ENCODE peak calls at places on chromosomes 11 and 22, in five cellular contexts. M is NB4, X is H1, D is A549, U is HCT116. C is an unnamed sample.

GRCh38 chr11:9260182-9261146 is 4.7 kb downstream of the DENND5A start:
- DNase-seq in M (no peak), X (no peak), D (no peak), U (no peak), C (no peak)

GRCh38 chr11:102256251-102256650 is 61.0 kb upstream of the BIRC3 start:
- DNase-seq in M (no peak), X (no peak), D (no peak), U (no peak), C (no peak)

GRCh38 chr11:72609045-72609444 is 65.2 kb downstream of the PDE2A start:
- DNase-seq in M (peak; percentile 70), X (no peak), D (peak; percentile 36), U (no peak), C (peak; percentile 21)

GRCh38 chr11:551596-551995 is 8.9 kb downstream of the LMNTD2 start:
- DNase-seq in M (no peak), X (no peak), D (no peak), U (no peak), C (no peak)

GRCh38 chr11:1598816-1599215 is 722 bp upstream of the KRTAP5-2 start:
- DNase-seq in M (no peak), X (no peak), D (no peak), U (no peak), C (no peak)

GRCh38 chr11:4181780-4182721 is 87.5 kb downstream of the RRM1 start:
- DNase-seq in M (peak; percentile 74), X (peak; percentile 75), D (peak; percentile 78), U (peak; percentile 57), C (peak; percentile 54)

GRCh38 chr22:44351685-44352377 is 39.1 kb upstream of the SHISAL1 start:
- DNase-seq in M (peak; percentile 21), X (no peak), D (peak; percentile 46), U (no peak), C (peak; percentile 23)

GRCh38 chr11:61580292-61580888 is 486 bp downstream of the SYT7 start:
- DNase-seq in M (no peak), X (peak; percentile 71), D (no peak), U (no peak), C (no peak)

GRCh38 chr11:84720706-84721402 is 906.3 kb downstream of the DLG2 start:
- DNase-seq in M (peak; percentile 7), X (peak; percentile 77), D (no peak), U (no peak), C (no peak)

GRCh38 chr11:68043349-68044144 is 4.7 kb downstream of the TCIRG1 start:
- DNase-seq in M (peak; percentile 96), X (no peak), D (peak; percentile 53), U (no peak), C (no peak)

GRCh38 chr22:17945851-17946690 is 78.3 kb downstream of the MICAL3 start:
- DNase-seq in M (no peak), X (no peak), D (no peak), U (no peak), C (no peak)

GRCh38 chr22:37202001-37202555 is 10.2 kb downstream of the SSTR3 start:
- DNase-seq in M (no peak), X (no peak), D (no peak), U (no peak), C (no peak)

GRCh38 chr22:37752189-37753061 is 55.3 kb upstream of the GCAT start:
- DNase-seq in M (no peak), X (no peak), D (peak; percentile 94), U (peak; percentile 92), C (peak; percentile 90)

GRCh38 chr11:72144807-72145565 is 9.5 kb downstream of the FOLR3 start:
- DNase-seq in M (no peak), X (no peak), D (peak; percentile 48), U (no peak), C (no peak)

GRCh38 chr11:66281001-66281400 is 3.0 kb downstream of the CNIH2 start:
- DNase-seq in M (no peak), X (no peak), D (no peak), U (no peak), C (no peak)

GRCh38 chr11:111456086-111456858 is 55.9 kb downstream of the BTG4 start:
- DNase-seq in M (no peak), X (no peak), D (no peak), U (no peak), C (no peak)

GRCh38 chr22:38110863-38111852 is 674 bp upstream of the BAIAP2L2 start:
- DNase-seq in M (no peak), X (no peak), D (peak; percentile 74), U (no peak), C (no peak)

GRCh38 chr11:122099345-122100045 is 16.5 kb downstream of the BLID start:
- DNase-seq in M (no peak), X (no peak), D (no peak), U (no peak), C (peak; percentile 73)

GRCh38 chr11:73330569-73331093 is 22.6 kb downstream of the ARHGEF17 start:
- DNase-seq in M (no peak), X (no peak), D (peak; percentile 53), U (no peak), C (peak; percentile 48)

GRCh38 chr11:101470414-101470813 is 113.4 kb downstream of the TRPC6 start:
- DNase-seq in M (no peak), X (no peak), D (no peak), U (no peak), C (no peak)

GRCh38 chr22:47127441-47127871 is 365.0 kb downstream of the TBC1D22A start:
- DNase-seq in M (no peak), X (no peak), D (no peak), U (no peak), C (no peak)

GRCh38 chr11:68215087-68215445 is 2.0 kb upstream of the KMT5B start:
- DNase-seq in M (peak; percentile 67), X (no peak), D (no peak), U (no peak), C (no peak)

GRCh38 chr22:41367039-41367679 is 14.6 kb upstream of the TEF start:
- DNase-seq in M (peak; percentile 80), X (peak; percentile 66), D (peak; percentile 57), U (peak; percentile 71), C (peak; percentile 96)

DNA sequence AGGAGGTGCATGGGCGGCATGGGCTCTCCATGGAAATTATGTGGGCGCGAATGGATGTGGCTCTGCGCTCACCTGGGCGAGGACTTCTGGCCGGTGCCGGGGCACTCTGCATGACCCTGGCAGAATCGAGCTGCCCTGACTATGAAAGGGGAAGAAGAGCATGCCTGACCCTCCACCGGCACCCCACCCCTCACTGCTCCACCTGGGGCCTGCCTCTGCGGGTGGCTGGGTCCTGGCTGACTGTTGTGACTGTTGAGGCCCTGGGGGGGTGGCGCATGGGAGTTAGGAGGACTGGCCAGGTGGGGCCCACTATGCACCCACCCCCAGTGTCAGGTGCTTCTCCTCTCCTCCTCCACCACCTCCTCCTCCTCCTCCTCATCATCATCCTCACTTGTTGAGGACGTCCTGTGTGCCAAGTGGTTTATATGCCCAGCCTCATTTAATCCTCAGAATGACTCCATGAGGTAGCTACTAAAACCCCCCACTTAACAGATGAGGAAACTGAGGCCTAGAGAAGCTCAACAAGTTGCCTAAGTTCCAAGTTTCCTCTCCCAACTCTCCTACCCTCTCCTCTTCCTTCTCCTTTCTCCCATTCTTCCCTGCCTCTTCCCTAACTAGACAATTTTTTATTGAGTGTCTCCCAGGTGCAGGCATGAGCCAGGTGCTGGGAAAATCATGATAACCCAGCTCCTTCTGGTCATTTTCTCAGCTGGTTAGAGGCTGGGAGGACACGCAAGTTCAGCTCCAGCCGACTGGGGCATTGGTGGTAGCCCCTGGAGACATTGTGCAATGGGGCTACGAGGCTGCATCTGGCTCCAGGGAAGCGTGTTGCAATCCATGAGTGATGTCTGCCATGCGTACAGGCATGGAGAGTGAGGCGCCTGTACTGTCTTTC is 2.3 kb downstream of the MYEOV start:
- DNase-seq in M (peak; percentile 97), X (no peak), D (peak; percentile 80), U (no peak), C (no peak)
- H3K4me3 ChIP-seq in M (peak overlapping the region; percentile 22), X (no peak overlapping the region), D (peak overlapping the region; percentile 69), U (peak overlapping the region; percentile 97), C (no peak overlapping the region)

GRCh38 chr11:117230286-117230961 is 1.4 kb downstream of the PCSK7 start:
- DNase-seq in M (peak; percentile 48), X (no peak), D (no peak), U (no peak), C (no peak)
- TF ChIP-seq MAX in M (no peak), X (no peak), D (no peak), U (no peak), C (no peak)

GRCh38 chr11:126607374-126607773 is 251.9 kb downstream of the ST3GAL4 start:
- DNase-seq in M (peak; percentile 51), X (peak; percentile 78), D (peak; percentile 44), U (peak; percentile 31), C (peak; percentile 5)

GRCh38 chr11:126611438-126611837 is 256.0 kb downstream of the ST3GAL4 start:
- DNase-seq in M (no peak), X (no peak), D (no peak), U (no peak), C (no peak)

GRCh38 chr11:126608626-126609010 is 253.1 kb downstream of the ST3GAL4 start:
- DNase-seq in M (no peak), X (no peak), D (no peak), U (no peak), C (no peak)

GRCh38 chr11:126606484-126606883 is 251.0 kb downstream of the ST3GAL4 start:
- DNase-seq in M (no peak), X (no peak), D (no peak), U (no peak), C (no peak)

DNA sequence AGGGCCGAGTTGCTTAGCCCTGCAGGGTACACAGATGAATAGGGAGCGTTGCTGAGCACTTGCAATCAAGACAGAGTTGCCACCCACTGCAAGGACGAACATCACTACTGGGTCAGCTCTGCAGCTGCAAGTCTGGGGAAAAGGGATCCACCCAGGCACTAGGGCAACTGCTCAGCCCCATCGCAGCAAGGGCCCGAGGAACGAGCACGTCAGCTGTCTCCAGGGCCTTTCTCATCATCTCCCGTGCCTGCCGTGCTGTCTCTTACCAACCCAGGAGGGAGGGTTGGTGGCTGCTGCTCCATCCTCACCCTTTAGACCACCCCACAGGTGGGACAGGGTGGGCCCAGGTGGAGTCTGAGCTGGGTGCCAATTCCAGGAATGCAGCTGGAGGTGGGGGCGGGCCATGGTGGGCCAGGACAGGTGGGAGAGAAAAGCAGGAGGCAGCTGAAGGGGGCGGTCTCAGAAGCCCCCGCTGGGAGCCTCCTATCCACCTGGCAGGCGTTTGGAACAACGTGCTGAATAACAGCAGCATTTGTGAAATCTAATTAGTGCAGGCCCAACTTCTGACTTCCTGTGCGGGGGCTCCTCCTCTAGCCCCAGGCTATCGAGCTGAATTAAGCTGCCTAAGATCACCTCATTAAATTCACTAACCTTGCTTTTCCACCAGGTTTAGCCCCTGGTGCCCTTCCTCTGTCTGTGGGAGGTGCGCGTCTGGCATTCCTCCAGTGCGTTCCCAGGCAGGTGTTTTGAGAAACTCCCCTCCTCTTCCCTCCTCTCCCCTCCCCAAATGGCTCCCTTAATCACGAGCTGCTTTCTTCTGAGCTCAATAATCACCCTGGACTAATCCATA is 252.5 kb downstream of the ST3GAL4 start:
- DNase-seq in M (no peak), X (no peak), D (no peak), U (no peak), C (no peak)
- H3K4me3 ChIP-seq in M (no peak overlapping the region), X (no peak overlapping the region), D (no peak overlapping the region), U (no peak overlapping the region), C (no peak overlapping the region)

GRCh38 chr11:70397336-70397982 is 870 bp upstream of the CTTN start:
- DNase-seq in M (peak; percentile 88), X (peak; percentile 60), D (peak; percentile 61), U (peak; percentile 13), C (no peak)

GRCh38 chr11:70397983-70398833 is at the start of gene CTTN:
- DNase-seq in M (peak; percentile 96), X (peak; percentile 90), D (peak; percentile 86), U (peak; percentile 71), C (peak; percentile 87)

GRCh38 chr11:70399681-70400112 is 1.4 kb downstream of the CTTN start:
- DNase-seq in M (peak; percentile 92), X (peak; percentile 57), D (peak; percentile 90), U (peak; percentile 87), C (peak; percentile 95)

GRCh38 chr11:70400643-70401042 is 2.3 kb downstream of the CTTN start:
- DNase-seq in M (no peak), X (no peak), D (no peak), U (no peak), C (no peak)

GRCh38 chr11:70398834-70399680 is 728 bp downstream of the CTTN start:
- DNase-seq in M (peak; percentile 84), X (no peak), D (no peak), U (no peak), C (no peak)
- TF ChIP-seq MAX in M (no peak), X (no peak), D (no peak), U (no peak), C (no peak)

C was measured in endothelial cell of umbilical vein.